ENCODE peak calls at places on chromosomes 16 and 17, in seven cellular contexts. P, H, R, A, E, F and K are unnamed samples.

GRCh38 chr16:88510091-88510719 is 57.1 kb downstream of the ZFPM1 start:
- DNase-seq in P (no peak), H (no peak), R (no peak), A (no peak), E (no peak), F (no peak), K (peak)

GRCh38 chr16:68785715-68786114 is 48.6 kb downstream of the CDH1 start:
- DNase-seq in P (no peak), H (no peak), R (no peak), A (no peak), E (no peak), F (no peak), K (no peak)

GRCh38 chr16:17070882-17071592 is 399.7 kb downstream of the XYLT1 start:
- DNase-seq in P (no peak), H (no peak), R (no peak), A (peak), E (peak), F (peak), K (no peak)

GRCh38 chr16:30766206-30766921 is 4.2 kb downstream of the RNF40 start:
- DNase-seq in P (no peak), H (no peak), R (no peak), A (no peak), E (no peak), F (no peak), K (no peak)

GRCh38 chr17:57326764-57327163 is 70.4 kb downstream of the MSI2 start:
- DNase-seq in P (no peak), H (no peak), R (no peak), A (no peak), E (no peak), F (no peak), K (no peak)

GRCh38 chr17:37752482-37752881 is 7.6 kb upstream of the HNF1B start:
- DNase-seq in P (no peak), H (no peak), R (no peak), A (no peak), E (peak), F (no peak), K (peak)

GRCh38 chr17:51120357-51120738 is 320 bp downstream of the SPAG9 start:
- DNase-seq in P (peak), H (no peak), R (no peak), A (no peak), E (no peak), F (peak), K (no peak)

GRCh38 chr17:2776589-2777241 is 19.5 kb upstream of the RAP1GAP2 start:
- DNase-seq in P (no peak), H (no peak), R (peak), A (no peak), E (no peak), F (peak), K (no peak)

GRCh38 chr16:73813523-73813922 is 483.1 kb upstream of the PSMD7 start:
- DNase-seq in P (no peak), H (no peak), R (no peak), A (no peak), E (no peak), F (no peak), K (no peak)

GRCh38 chr17:14772776-14773175 is 471.9 kb downstream of the HS3ST3B1 start:
- DNase-seq in P (no peak), H (no peak), R (no peak), A (no peak), E (no peak), F (no peak), K (no peak)

GRCh38 chr17:32976605-32977004 is 15.0 kb upstream of the SPACA3 start:
- DNase-seq in P (no peak), H (no peak), R (no peak), A (no peak), E (no peak), F (no peak), K (no peak)

GRCh38 chr16:27174007-27174406 is 29.3 kb upstream of the KDM8 start:
- DNase-seq in P (no peak), H (no peak), R (no peak), A (no peak), E (peak), F (no peak), K (no peak)

GRCh38 chr17:62627904-62628603 is 584 bp downstream of the MRC2 start:
- DNase-seq in P (no peak), H (peak), R (no peak), A (peak), E (no peak), F (no peak), K (peak)

GRCh38 chr17:45951941-45952340 is 47.1 kb upstream of the STH start:
- DNase-seq in P (no peak), H (no peak), R (no peak), A (no peak), E (no peak), F (no peak), K (no peak)

DNA sequence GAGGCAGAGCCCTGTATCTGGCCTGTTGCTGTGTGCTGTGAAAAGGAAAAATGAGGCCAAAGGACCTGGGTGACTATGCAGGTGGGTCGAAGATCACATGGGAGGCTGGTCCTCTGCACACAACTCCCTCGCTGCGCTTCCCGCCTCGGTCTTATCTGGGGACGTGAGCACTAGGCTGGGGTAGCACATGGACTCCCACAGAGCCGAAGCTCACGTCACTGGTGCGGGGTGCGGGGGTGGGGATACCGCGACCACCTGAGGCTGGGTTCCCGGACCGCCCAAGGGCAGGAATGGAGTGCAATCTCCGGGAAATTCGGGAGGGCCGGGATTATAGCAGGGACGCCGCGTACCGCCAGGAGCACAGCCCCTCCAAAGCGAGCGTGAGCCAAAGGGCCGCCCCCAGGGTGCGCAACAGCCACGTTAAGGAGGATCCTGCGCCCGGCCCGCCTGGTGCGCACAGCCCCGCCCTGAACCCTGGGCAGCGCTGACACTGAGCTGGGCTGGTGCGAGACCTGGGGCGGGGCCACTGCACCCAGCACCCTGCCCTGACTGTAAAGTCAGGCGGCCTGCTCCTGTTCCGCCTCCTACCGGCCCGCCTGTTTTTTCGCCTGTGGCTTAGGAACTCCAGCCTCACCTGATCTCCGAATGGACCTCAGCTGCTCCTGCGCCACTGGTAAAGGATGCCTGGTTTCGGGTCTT is 4.8 kb downstream of the MT1A start:
- DNase-seq in P (peak), H (peak), R (no peak), A (peak), E (peak), F (no peak), K (peak)
- TF ChIP-seq CTCF in P (peak), H (peak), R (peak), A (no peak), E (peak), F (peak), K (peak)

GRCh38 chr17:44733753-44734152 is 25.0 kb upstream of the ADAM11 start:
- DNase-seq in P (no peak), H (no peak), R (no peak), A (no peak), E (no peak), F (no peak), K (peak)
- TF ChIP-seq CTCF in P (no peak), H (no peak), R (peak), A (no peak), E (no peak), F (peak), K (no peak)

GRCh38 chr17:28675485-28675884 is 13.5 kb downstream of the SUPT6H start:
- DNase-seq in P (no peak), H (no peak), R (no peak), A (no peak), E (no peak), F (no peak), K (no peak)

GRCh38 chr17:28675980-28676379 is 14.0 kb downstream of the SUPT6H start:
- DNase-seq in P (no peak), H (no peak), R (no peak), A (no peak), E (peak), F (no peak), K (peak)
- TF ChIP-seq CTCF in P (peak), H (no peak), R (peak), A (no peak), E (no peak), F (no peak), K (no peak)

DNA sequence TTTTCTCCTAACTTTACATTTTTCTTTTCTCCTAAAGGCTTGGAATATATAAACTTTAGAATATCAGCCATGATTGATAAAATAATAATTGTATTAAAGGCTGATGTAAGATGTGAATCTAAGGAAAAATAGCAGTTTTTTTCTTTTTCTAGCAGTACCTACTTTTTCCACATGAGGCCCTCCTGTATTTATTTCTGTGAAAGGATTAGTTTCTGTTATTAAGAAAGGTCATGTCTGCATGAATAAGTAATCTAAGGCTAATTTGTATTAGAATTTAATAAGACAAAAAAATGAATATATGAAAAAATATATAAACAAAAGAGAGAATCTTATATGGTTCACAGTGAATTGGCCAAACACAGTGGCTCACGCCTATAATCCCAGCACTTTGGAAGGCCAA is 85.3 kb downstream of the STXBP4 start:
- DNase-seq in P (no peak), H (no peak), R (no peak), A (no peak), E (no peak), F (no peak), K (no peak)
- TF ChIP-seq CTCF in P (no peak), H (peak), R (peak), A (no peak), E (no peak), F (peak), K (peak)

GRCh38 chr17:18093616-18094408 is 6.1 kb downstream of the DRG2 start:
- DNase-seq in P (no peak), H (peak), R (no peak), A (no peak), E (peak), F (no peak), K (peak)
- TF ChIP-seq CTCF in P (no peak), H (peak), R (peak), A (peak), E (no peak), F (peak), K (peak)